ENCODE peak calls at places on chromosomes 12 and 14, in six cellular contexts. Q, V, Z, W, Y and D are unnamed samples.

GRCh38 chr12:118035194-118036041 is 18.9 kb downstream of the RFC5 start:
- DNase-seq in Z (no peak), Y (no peak), W (peak; percentile 39), Q (peak; percentile 48), V (peak; percentile 22), D (no peak)

GRCh38 chr14:70955543-70956480 is 48.6 kb downstream of the PCNX1 start:
- DNase-seq in Q (peak; percentile 51), Z (no peak), Y (no peak), W (no peak), V (peak; percentile 26), D (peak; percentile 63)

GRCh38 chr12:120381752-120382419 is 12.9 kb upstream of the MSI1 start:
- DNase-seq in Y (no peak), V (peak; percentile 77), Q (no peak), W (no peak), Z (no peak), D (peak; percentile 73)

GRCh38 chr14:89013098-89013504 is 188.7 kb downstream of the TTC8 start:
- DNase-seq in Z (no peak), W (peak; percentile 73), Q (peak; percentile 88), Y (no peak), V (peak; percentile 11), D (peak; percentile 32)

GRCh38 chr14:66379116-66379515 is 107.1 kb upstream of the CCDC196 start:
- DNase-seq in Z (no peak), W (no peak), Y (no peak), V (no peak), Q (no peak), D (no peak)

GRCh38 chr12:109777544-109777943 is 55.7 kb downstream of the TRPV4 start:
- DNase-seq in Z (no peak), W (peak; percentile 72), V (peak; percentile 10), Y (no peak), Q (peak; percentile 69), D (peak; percentile 7)

GRCh38 chr14:34978444-34978843 is 4.3 kb upstream of the SRP54 start:
- DNase-seq in Y (no peak), V (no peak), W (no peak), Q (no peak), Z (no peak), D (no peak)

GRCh38 chr12:54299515-54300266 is 1.1 kb downstream of the NFE2 start:
- DNase-seq in Y (no peak), Z (no peak), V (no peak), W (no peak), Q (no peak), D (no peak)

GRCh38 chr12:105319691-105320209 is 10.7 kb upstream of the C12orf75 start:
- DNase-seq in V (no peak), Z (no peak), W (peak; percentile 55), Y (no peak), Q (peak; percentile 61), D (no peak)

GRCh38 chr14:68397827-68398226 is 395.0 kb downstream of the ZFP36L1 start:
- DNase-seq in Q (peak; percentile 81), V (peak; percentile 74), Y (no peak), W (no peak), Z (no peak), D (peak; percentile 48)

GRCh38 chr14:73393375-73393774 is 65.0 kb downstream of the NUMB start:
- DNase-seq in W (no peak), Y (no peak), V (no peak), Z (no peak), Q (no peak), D (no peak)

GRCh38 chr12:128801879-128802391 is 21.8 kb downstream of the SLC15A4 start:
- DNase-seq in Z (no peak), Y (no peak), V (peak; percentile 78), Q (no peak), W (no peak), D (peak; percentile 27)

GRCh38 chr12:105047303-105047702 is 37.0 kb downstream of the ALDH1L2 start:
- DNase-seq in W (no peak), V (no peak), Y (no peak), Z (no peak), Q (no peak), D (no peak)

GRCh38 chr14:48391661-48392060 is 716.3 kb upstream of the MDGA2 start:
- DNase-seq in V (peak; percentile 4), Y (no peak), Z (no peak), Q (no peak), W (no peak), D (peak; percentile 58)

GRCh38 chr12:27517532-27517931 is 6.5 kb upstream of the PPFIBP1 start:
- DNase-seq in Y (no peak), W (no peak), Z (no peak), V (no peak), Q (no peak), D (no peak)

GRCh38 chr14:92960706-92961566 is 38.0 kb downstream of the CHGA start:
- DNase-seq in Q (peak; percentile 40), W (no peak), Z (no peak), Y (no peak), V (peak; percentile 55), D (no peak)

GRCh38 chr12:2490746-2491145 is 304.0 kb upstream of the FKBP4 start:
- DNase-seq in Y (no peak), Q (no peak), V (no peak), Z (no peak), W (no peak), D (no peak)

GRCh38 chr12:53761306-53761705 is 9.5 kb upstream of the CISTR start:
- DNase-seq in V (no peak), W (no peak), Y (no peak), Q (no peak), Z (no peak), D (no peak)

GRCh38 chr14:96204151-96205058 is at the start of gene BDKRB2:
- DNase-seq in Z (peak; percentile 62), Q (peak; percentile 89), W (peak; percentile 81), Y (peak; percentile 17), V (peak; percentile 92), D (peak; percentile 92)

GRCh38 chr12:105279460-105280056 is 43.6 kb upstream of the APPL2 start:
- DNase-seq in V (no peak), W (peak; percentile 61), Z (peak; percentile 9), Y (no peak), Q (no peak), D (no peak)

GRCh38 chr14:27712364-27712763 is 1054.2 kb upstream of the FOXG1 start:
- DNase-seq in Y (no peak), W (no peak), Z (no peak), Q (no peak), V (no peak), D (no peak)

GRCh38 chr12:5620896-5621295 is 189.0 kb downstream of the NTF3 start:
- DNase-seq in Z (no peak), V (no peak), Y (no peak), Q (no peak), W (peak; percentile 21), D (no peak)

GRCh38 chr14:67480011-67480410 is 8.5 kb downstream of the TMEM229B start:
- DNase-seq in Y (no peak), Z (no peak), Q (no peak), V (no peak), W (no peak), D (no peak)

GRCh38 chr12:49442915-49443314 is 75.7 kb downstream of the SPATS2 start:
- DNase-seq in W (no peak), Z (no peak), Y (no peak), V (no peak), Q (no peak), D (no peak)

GRCh38 chr12:28937196-28937595 is 211.9 kb upstream of the FAR2 start:
- DNase-seq in W (no peak), V (peak; percentile 76), Y (no peak), Q (peak; percentile 80), Z (no peak), D (peak; percentile 19)

GRCh38 chr12:56772625-56773024 is 9.5 kb downstream of the HSD17B6 start:
- DNase-seq in V (no peak), W (no peak), Z (no peak), Y (no peak), Q (no peak), D (no peak)

GRCh38 chr12:56769868-56770267 is 6.7 kb downstream of the HSD17B6 start:
- DNase-seq in W (no peak), Y (no peak), Z (no peak), Q (no peak), V (no peak), D (no peak)

GRCh38 chr12:56775638-56776037 is 12.5 kb downstream of the HSD17B6 start:
- DNase-seq in W (no peak), Q (no peak), V (no peak), Y (no peak), Z (no peak), D (no peak)

GRCh38 chr12:56776654-56777053 is 13.5 kb downstream of the HSD17B6 start:
- DNase-seq in Z (no peak), V (no peak), Y (no peak), Q (no peak), W (no peak), D (no peak)

DNA sequence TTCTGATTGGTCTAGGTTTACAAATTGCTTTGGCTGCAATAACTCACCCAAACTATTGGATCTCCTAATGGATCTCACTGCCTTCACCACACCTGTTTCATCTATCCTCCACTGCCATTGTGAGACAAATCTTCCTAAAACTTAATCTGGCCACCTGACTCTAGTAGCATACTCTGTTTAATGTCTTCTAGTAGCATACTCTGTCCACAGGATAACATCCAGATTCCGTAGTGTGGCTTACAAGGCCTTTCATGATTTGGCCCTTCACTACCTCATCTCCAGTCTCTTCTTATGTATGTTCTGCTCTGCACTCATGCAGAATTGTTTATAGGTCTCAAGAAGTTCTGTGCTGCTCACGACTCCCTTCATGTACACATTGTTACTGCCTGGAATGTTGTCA is 10.0 kb downstream of the HSD17B6 start:
- DNase-seq in V (no peak), Q (no peak), W (no peak), Z (no peak), Y (no peak), D (no peak)
- H3K23ac ChIP-seq in V (no peak overlapping the region), Q (no peak overlapping the region), W (no peak overlapping the region), Z (no peak overlapping the region), Y (no peak overlapping the region), D (no peak overlapping the region)

GRCh38 chr14:75520852-75521251 is 1.4 kb upstream of the BATF start:
- DNase-seq in V (no peak), Z (no peak), Y (no peak), Q (no peak), W (no peak), D (no peak)
- H2AK5ac ChIP-seq in V (no peak overlapping the region), Z (no peak overlapping the region), Y (no peak overlapping the region), Q (no peak overlapping the region), W (no peak overlapping the region), D (no peak overlapping the region)

GRCh38 chr12:69150083-69150795 is 89.1 kb upstream of the CPSF6 start:
- DNase-seq in Y (no peak), W (no peak), Z (no peak), Q (no peak), V (no peak), D (no peak)

GRCh38 chr12:69151254-69151751 is 88.1 kb upstream of the CPSF6 start:
- DNase-seq in Z (no peak), W (no peak), Q (peak; percentile 21), V (no peak), Y (no peak), D (peak; percentile 92)

GRCh38 chr12:69157023-69157655 is 82.2 kb upstream of the CPSF6 start:
- DNase-seq in V (peak; percentile 76), W (peak; percentile 95), Z (peak; percentile 75), Y (peak; percentile 77), Q (peak; percentile 92), D (peak; percentile 76)

GRCh38 chr12:69150796-69151127 is 88.6 kb upstream of the CPSF6 start:
- DNase-seq in Q (no peak), V (no peak), W (no peak), Y (no peak), Z (no peak), D (no peak)

GRCh38 chr12:69154585-69155363 is 84.6 kb upstream of the CPSF6 start:
- DNase-seq in W (peak; percentile 73), Y (peak; percentile 29), Z (peak; percentile 57), Q (peak; percentile 71), V (peak; percentile 50), D (peak; percentile 65)
- H2BK15ac ChIP-seq in W (no peak overlapping the region), Y (no peak overlapping the region), Z (no peak overlapping the region), Q (no peak overlapping the region), V (no peak overlapping the region), D (no peak overlapping the region)

GRCh38 chr12:93622485-93622884 is 50.0 kb downstream of the SOCS2 start:
- DNase-seq in V (peak; percentile 68), W (no peak), Z (no peak), Q (no peak), Y (no peak), D (no peak)
- H3K23ac ChIP-seq in V (peak overlapping the region; percentile 90), W (no peak overlapping the region), Z (no peak overlapping the region), Q (no peak overlapping the region), Y (no peak overlapping the region), D (no peak overlapping the region)